ENCODE peak calls at places on chromosome 7, in ten cellular contexts. One of them, this sample, is unnamed.
A peak's percentile ranks its signal among the peaks of the same experiment; 100 is the strongest.

GRCh38 chr7:41967156-41967555 is 264.3 kb upstream of the INHBA start:
- DNase-seq in astrocyte of the spinal cord: no peak
- DNase-seq in heart right ventricle: no peak
- DNase-seq in AG04450: no peak
- DNase-seq in GM12878: no peak
- DNase-seq in coronary artery: no peak
- DNase-seq in fibroblast of lung: peak; percentile 53
- DNase-seq in epithelial cell of esophagus: peak; percentile 61
- DNase-seq in body of pancreas: no peak
- DNase-seq in AG09309: no peak
- DNase-seq in this sample: no peak

GRCh38 chr7:11082552-11083213 is 109.0 kb downstream of the PHF14 start:
- DNase-seq in fibroblast of lung: peak; percentile 10
- DNase-seq in AG04450: no peak
- DNase-seq in astrocyte of the spinal cord: no peak
- DNase-seq in heart right ventricle: no peak
- DNase-seq in body of pancreas: no peak
- DNase-seq in AG09309: no peak
- DNase-seq in epithelial cell of esophagus: peak; percentile 10
- DNase-seq in GM12878: no peak
- DNase-seq in coronary artery: no peak
- DNase-seq in this sample: no peak

GRCh38 chr7:140876519-140877248 is 48.0 kb downstream of the BRAF start:
- DNase-seq in AG09309: peak; percentile 27
- DNase-seq in coronary artery: no peak
- DNase-seq in AG04450: peak; percentile 23
- DNase-seq in GM12878: peak; percentile 47
- DNase-seq in fibroblast of lung: peak; percentile 84
- DNase-seq in heart right ventricle: no peak
- DNase-seq in astrocyte of the spinal cord: peak; percentile 80
- DNase-seq in body of pancreas: no peak
- DNase-seq in epithelial cell of esophagus: peak; percentile 72
- DNase-seq in this sample: peak; percentile 4

GRCh38 chr7:140082770-140083169 is 20.0 kb upstream of the PARP12 start:
- DNase-seq in coronary artery: no peak
- DNase-seq in GM12878: no peak
- DNase-seq in AG09309: no peak
- DNase-seq in AG04450: no peak
- DNase-seq in fibroblast of lung: no peak
- DNase-seq in astrocyte of the spinal cord: no peak
- DNase-seq in body of pancreas: no peak
- DNase-seq in heart right ventricle: no peak
- DNase-seq in epithelial cell of esophagus: no peak
- DNase-seq in this sample: no peak

GRCh38 chr7:150663802-150664494 is 21.6 kb upstream of the GIMAP2 start:
- DNase-seq in astrocyte of the spinal cord: no peak
- DNase-seq in fibroblast of lung: no peak
- DNase-seq in coronary artery: no peak
- DNase-seq in GM12878: no peak
- DNase-seq in heart right ventricle: no peak
- DNase-seq in AG04450: no peak
- DNase-seq in epithelial cell of esophagus: no peak
- DNase-seq in body of pancreas: no peak
- DNase-seq in AG09309: no peak
- DNase-seq in this sample: no peak

GRCh38 chr7:37786741-37787569 is 61.4 kb upstream of the NME8 start:
- DNase-seq in heart right ventricle: no peak
- DNase-seq in astrocyte of the spinal cord: no peak
- DNase-seq in GM12878: peak; percentile 91
- DNase-seq in epithelial cell of esophagus: no peak
- DNase-seq in fibroblast of lung: no peak
- DNase-seq in coronary artery: no peak
- DNase-seq in body of pancreas: no peak
- DNase-seq in AG04450: no peak
- DNase-seq in AG09309: no peak
- DNase-seq in this sample: no peak

GRCh38 chr7:151135866-151136514 is 31.5 kb downstream of the GBX1 start:
- DNase-seq in AG04450: no peak
- DNase-seq in GM12878: no peak
- DNase-seq in AG09309: no peak
- DNase-seq in body of pancreas: peak; percentile 8
- DNase-seq in coronary artery: no peak
- DNase-seq in fibroblast of lung: no peak
- DNase-seq in heart right ventricle: no peak
- DNase-seq in astrocyte of the spinal cord: no peak
- DNase-seq in epithelial cell of esophagus: no peak
- DNase-seq in this sample: no peak

GRCh38 chr7:120028636-120029035 is 244.3 kb upstream of the KCND2 start:
- DNase-seq in coronary artery: no peak
- DNase-seq in astrocyte of the spinal cord: no peak
- DNase-seq in fibroblast of lung: peak; percentile 25
- DNase-seq in heart right ventricle: no peak
- DNase-seq in AG04450: peak; percentile 49
- DNase-seq in epithelial cell of esophagus: no peak
- DNase-seq in AG09309: no peak
- DNase-seq in GM12878: no peak
- DNase-seq in body of pancreas: no peak
- DNase-seq in this sample: no peak

GRCh38 chr7:88218836-88219605 is 817 bp downstream of the SRI start:
- DNase-seq in fibroblast of lung: peak; percentile 62
- DNase-seq in epithelial cell of esophagus: peak; percentile 41
- DNase-seq in GM12878: peak; percentile 27
- DNase-seq in AG04450: no peak
- DNase-seq in AG09309: no peak
- DNase-seq in astrocyte of the spinal cord: peak; percentile 69
- DNase-seq in heart right ventricle: peak; percentile 25
- DNase-seq in coronary artery: peak; percentile 77
- DNase-seq in body of pancreas: peak; percentile 63
- DNase-seq in this sample: no peak

GRCh38 chr7:47227762-47228177 is 354.1 kb downstream of the TNS3 start:
- DNase-seq in epithelial cell of esophagus: no peak
- DNase-seq in body of pancreas: no peak
- DNase-seq in AG04450: peak; percentile 18
- DNase-seq in heart right ventricle: peak; percentile 29
- DNase-seq in GM12878: peak; percentile 46
- DNase-seq in AG09309: peak; percentile 14
- DNase-seq in astrocyte of the spinal cord: peak; percentile 85
- DNase-seq in coronary artery: no peak
- DNase-seq in fibroblast of lung: peak; percentile 87
- DNase-seq in this sample: peak; percentile 19

GRCh38 chr7:158572000-158572828 is 15.4 kb downstream of the PTPRN2 start:
- DNase-seq in AG04450: no peak
- DNase-seq in AG09309: no peak
- DNase-seq in GM12878: no peak
- DNase-seq in astrocyte of the spinal cord: no peak
- DNase-seq in heart right ventricle: no peak
- DNase-seq in fibroblast of lung: no peak
- DNase-seq in coronary artery: no peak
- DNase-seq in epithelial cell of esophagus: no peak
- DNase-seq in body of pancreas: no peak
- DNase-seq in this sample: no peak
- TF ChIP-seq CTCF in AG04450: no peak
- TF ChIP-seq CTCF in AG09309: no peak
- TF ChIP-seq CTCF in GM12878: no peak
- TF ChIP-seq CTCF in astrocyte of the spinal cord: no peak
- TF ChIP-seq CTCF in heart right ventricle: no peak
- TF ChIP-seq CTCF in fibroblast of lung: peak; percentile 8
- TF ChIP-seq CTCF in coronary artery: no peak
- TF ChIP-seq CTCF in epithelial cell of esophagus: no peak
- TF ChIP-seq CTCF in body of pancreas: no peak
- TF ChIP-seq CTCF in this sample: no peak

GRCh38 chr7:132614428-132615076 is 38.3 kb upstream of the PLXNA4 start:
- DNase-seq in GM12878: no peak
- DNase-seq in astrocyte of the spinal cord: peak; percentile 17
- DNase-seq in AG04450: no peak
- DNase-seq in body of pancreas: no peak
- DNase-seq in coronary artery: no peak
- DNase-seq in fibroblast of lung: peak; percentile 25
- DNase-seq in heart right ventricle: peak; percentile 40
- DNase-seq in epithelial cell of esophagus: no peak
- DNase-seq in AG09309: no peak
- DNase-seq in this sample: no peak
- H3K4me3 ChIP-seq in GM12878: no peak overlapping the region
- H3K4me3 ChIP-seq in astrocyte of the spinal cord: peak overlapping the region; percentile 29
- H3K4me3 ChIP-seq in AG04450: peak overlapping the region; percentile 20
- H3K4me3 ChIP-seq in body of pancreas: no peak overlapping the region
- H3K4me3 ChIP-seq in coronary artery: peak overlapping the region; percentile 60
- H3K4me3 ChIP-seq in fibroblast of lung: no peak overlapping the region
- H3K4me3 ChIP-seq in heart right ventricle: peak overlapping the region; percentile 38
- H3K4me3 ChIP-seq in epithelial cell of esophagus: no peak overlapping the region
- H3K4me3 ChIP-seq in AG09309: peak overlapping the region; percentile 15
- H3K4me3 ChIP-seq in this sample: peak overlapping the region; percentile 2

DNA sequence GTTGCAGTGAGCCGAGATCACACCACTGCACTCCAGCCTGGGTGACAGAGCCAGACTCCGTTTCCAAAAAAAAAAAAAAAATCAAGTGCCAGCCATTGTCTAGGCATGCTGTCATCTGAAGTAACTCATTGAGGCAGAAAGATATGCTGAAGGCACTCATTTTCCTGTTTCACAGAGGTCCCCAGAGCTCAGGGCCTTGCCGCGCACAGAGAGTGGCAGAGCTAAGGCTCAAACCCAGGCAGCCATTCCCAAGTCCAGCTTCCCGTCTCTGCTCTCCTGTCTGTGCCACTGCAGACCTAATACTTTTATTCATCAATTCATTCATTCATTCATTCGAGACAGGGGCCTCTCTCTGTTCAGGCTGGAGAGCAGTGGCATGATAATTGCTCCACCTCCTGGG is 3.5 kb downstream of the GRIFIN start:
- DNase-seq in fibroblast of lung: no peak
- DNase-seq in AG09309: no peak
- DNase-seq in AG04450: no peak
- DNase-seq in astrocyte of the spinal cord: no peak
- DNase-seq in coronary artery: peak; percentile 65
- DNase-seq in heart right ventricle: no peak
- DNase-seq in body of pancreas: no peak
- DNase-seq in GM12878: no peak
- DNase-seq in epithelial cell of esophagus: no peak
- DNase-seq in this sample: no peak
- TF ChIP-seq CTCF in fibroblast of lung: no peak
- TF ChIP-seq CTCF in AG09309: no peak
- TF ChIP-seq CTCF in AG04450: no peak
- TF ChIP-seq CTCF in astrocyte of the spinal cord: no peak
- TF ChIP-seq CTCF in coronary artery: no peak
- TF ChIP-seq CTCF in heart right ventricle: no peak
- TF ChIP-seq CTCF in body of pancreas: no peak
- TF ChIP-seq CTCF in GM12878: no peak
- TF ChIP-seq CTCF in epithelial cell of esophagus: no peak
- TF ChIP-seq CTCF in this sample: no peak

DNA sequence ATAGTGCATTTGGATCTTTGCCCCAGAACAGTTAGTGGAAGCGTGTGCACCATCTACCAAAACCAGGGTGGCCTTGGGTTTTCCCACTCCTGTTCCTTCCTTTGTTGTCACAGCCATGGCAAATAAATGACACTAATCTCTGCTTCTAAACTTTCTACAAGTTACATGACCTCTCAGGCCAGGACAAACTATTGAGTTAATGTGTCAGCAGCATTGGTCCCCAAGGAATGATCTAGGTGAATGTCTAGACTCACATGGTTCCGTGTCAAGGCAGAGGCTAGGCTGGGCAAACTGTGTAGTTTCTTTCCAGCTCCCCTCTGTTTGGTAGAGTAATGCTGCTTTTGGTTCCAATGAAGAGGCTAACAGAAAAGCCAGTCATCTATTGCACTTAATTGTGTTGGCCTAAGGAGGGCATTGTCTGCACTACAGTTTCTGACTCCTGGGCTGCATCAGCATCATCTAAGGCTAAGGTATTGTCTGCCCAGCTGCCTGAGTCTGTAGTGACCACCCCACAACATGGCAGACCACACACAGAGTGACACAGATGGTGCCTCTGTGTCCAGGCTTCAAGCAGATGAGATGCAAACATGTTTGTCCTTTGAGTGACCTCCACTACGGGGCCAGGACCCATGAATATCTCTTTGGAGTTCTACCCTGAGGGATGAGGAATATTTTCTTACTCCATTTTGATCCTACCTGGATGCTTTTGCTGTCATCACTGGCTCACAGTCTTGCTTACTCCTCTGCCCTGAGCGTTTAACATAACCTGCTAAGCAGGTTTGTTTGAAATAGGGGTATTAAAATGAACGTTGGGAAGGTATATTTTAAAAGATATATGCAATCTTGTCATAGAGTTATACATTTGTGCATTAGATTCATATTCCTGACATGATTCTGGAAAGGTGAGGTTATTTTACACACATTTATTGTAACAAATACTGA is 1.7 kb downstream of the CYP3A4 start:
- DNase-seq in coronary artery: no peak
- DNase-seq in heart right ventricle: no peak
- DNase-seq in astrocyte of the spinal cord: no peak
- DNase-seq in GM12878: no peak
- DNase-seq in AG04450: no peak
- DNase-seq in body of pancreas: no peak
- DNase-seq in AG09309: no peak
- DNase-seq in epithelial cell of esophagus: peak; percentile 62
- DNase-seq in fibroblast of lung: no peak
- DNase-seq in this sample: no peak
- H3K4me3 ChIP-seq in coronary artery: no peak overlapping the region
- H3K4me3 ChIP-seq in heart right ventricle: no peak overlapping the region
- H3K4me3 ChIP-seq in astrocyte of the spinal cord: no peak overlapping the region
- H3K4me3 ChIP-seq in GM12878: no peak overlapping the region
- H3K4me3 ChIP-seq in AG04450: no peak overlapping the region
- H3K4me3 ChIP-seq in body of pancreas: no peak overlapping the region
- H3K4me3 ChIP-seq in AG09309: no peak overlapping the region
- H3K4me3 ChIP-seq in epithelial cell of esophagus: no peak overlapping the region
- H3K4me3 ChIP-seq in fibroblast of lung: no peak overlapping the region
- H3K4me3 ChIP-seq in this sample: no peak overlapping the region

This sample was measured in AG04449.